ENCODE peak calls at places on chromosomes 7 and 10, in four cellular contexts. A is B cell, N is osteocyte, W is mucosa of descending colon. F is an unnamed sample.

GRCh38 chr7:1169409-1170368 is 9.7 kb upstream of the ZFAND2A start:
- DNase-seq in A (peak; percentile 79), N (no peak), W (no peak), F (peak; percentile 56)

GRCh38 chr10:69057261-69057950 is 30.5 kb upstream of the SRGN start:
- DNase-seq in A (no peak), N (no peak), W (peak; percentile 72), F (no peak)

GRCh38 chr10:114504769-114505579 is 100.7 kb upstream of the AFAP1L2 start:
- DNase-seq in A (no peak), N (no peak), W (no peak), F (peak; percentile 95)

GRCh38 chr10:51389415-51390342 is 309.7 kb downstream of the CSTF2T start:
- DNase-seq in A (no peak), N (no peak), W (peak; percentile 51), F (peak; percentile 91)

GRCh38 chr10:3805791-3806381 is 20.9 kb upstream of the KLF6 start:
- DNase-seq in A (peak; percentile 77), N (no peak), W (no peak), F (peak; percentile 99)

GRCh38 chr10:69470463-69471163 is 19.3 kb downstream of the TSPAN15 start:
- DNase-seq in A (no peak), N (no peak), W (no peak), F (no peak)

GRCh38 chr10:102744374-102745051 is 765 bp downstream of the WBP1L start:
- DNase-seq in A (no peak), N (no peak), W (no peak), F (peak; percentile 32)

GRCh38 chr10:106540606-106541005 is 623.9 kb downstream of the SORCS1 start:
- DNase-seq in A (no peak), N (no peak), W (no peak), F (peak; percentile 52)

GRCh38 chr10:78626471-78626870 is 442.3 kb upstream of the ZMIZ1 start:
- DNase-seq in A (no peak), N (no peak), W (no peak), F (no peak)

GRCh38 chr10:73803680-73804286 is 7.6 kb downstream of the NDST2 start:
- DNase-seq in A (no peak), N (no peak), W (peak; percentile 3), F (no peak)

GRCh38 chr10:11610151-11610854 is 1.1 kb downstream of the USP6NL start:
- DNase-seq in A (no peak), N (no peak), W (no peak), F (no peak)

GRCh38 chr10:113475381-113475807 is 77.5 kb upstream of the HABP2 start:
- DNase-seq in A (no peak), N (peak; percentile 8), W (no peak), F (no peak)

GRCh38 chr10:6202684-6203330 is at the start of gene PFKFB3:
- DNase-seq in A (peak; percentile 96), N (peak; percentile 99), W (peak; percentile 95), F (peak; percentile 95)

GRCh38 chr10:112738586-112739218 is 211.3 kb upstream of the TCF7L2 start:
- DNase-seq in A (no peak), N (no peak), W (no peak), F (no peak)

GRCh38 chr7:12620371-12620770 is 49.9 kb downstream of the SCIN start:
- DNase-seq in A (no peak), N (no peak), W (no peak), F (peak; percentile 6)

GRCh38 chr10:99711129-99711719 is 20.7 kb downstream of the COX15 start:
- DNase-seq in A (no peak), N (no peak), W (no peak), F (peak; percentile 76)

GRCh38 chr10:127227663-127228062 is 31.3 kb upstream of the INSYN2A start:
- DNase-seq in A (no peak), N (no peak), W (no peak), F (no peak)

GRCh38 chr10:8873310-8873709 is 818.8 kb downstream of the GATA3 start:
- DNase-seq in A (no peak), N (no peak), W (no peak), F (no peak)

GRCh38 chr10:9579110-9579705 is 1438.5 kb upstream of the CELF2 start:
- DNase-seq in A (no peak), N (no peak), W (no peak), F (peak; percentile 9)

GRCh38 chr10:77638766-77639101 is 1.1 kb upstream of the KCNMA1 start:
- DNase-seq in A (no peak), N (no peak), W (no peak), F (no peak)

GRCh38 chr7:117296066-117296465 is 26.8 kb downstream of the WNT2 start:
- DNase-seq in A (no peak), N (no peak), W (no peak), F (no peak)

GRCh38 chr7:143239822-143240221 is 18.0 kb downstream of the TAS2R40 start:
- DNase-seq in A (no peak), N (no peak), W (no peak), F (peak; percentile 31)

GRCh38 chr10:127408733-127409132 is 140.4 kb upstream of the NPS start:
- DNase-seq in A (no peak), N (no peak), W (no peak), F (no peak)

GRCh38 chr10:119337796-119338432 is 130.5 kb downstream of the GRK5 start:
- DNase-seq in A (no peak), N (no peak), W (no peak), F (peak; percentile 72)

GRCh38 chr10:133608855-133609254 is 17.7 kb downstream of the FRG2B start:
- DNase-seq in A (no peak), N (no peak), W (no peak), F (peak; percentile 31)

GRCh38 chr7:138662066-138663061 is 38.8 kb downstream of the SVOPL start:
- DNase-seq in A (no peak), N (no peak), W (no peak), F (no peak)

GRCh38 chr7:83201355-83201754 is 38.7 kb upstream of the PCLO start:
- DNase-seq in A (no peak), N (no peak), W (no peak), F (no peak)

GRCh38 chr7:42025635-42026375 is 211.2 kb downstream of the GLI3 start:
- DNase-seq in A (no peak), N (no peak), W (no peak), F (no peak)

GRCh38 chr7:483656-484364 is 35.8 kb downstream of the PDGFA start:
- DNase-seq in A (no peak), N (no peak), W (no peak), F (no peak)

GRCh38 chr10:86681722-86682386 is 13.5 kb downstream of the LDB3 start:
- DNase-seq in A (no peak), N (no peak), W (no peak), F (no peak)

GRCh38 chr10:86685893-86686632 is 17.8 kb downstream of the LDB3 start:
- DNase-seq in A (no peak), N (no peak), W (no peak), F (no peak)

GRCh38 chr10:86685416-86685815 is 17.1 kb downstream of the LDB3 start:
- DNase-seq in A (no peak), N (no peak), W (no peak), F (no peak)

GRCh38 chr10:86682675-86683074 is 14.4 kb downstream of the LDB3 start:
- DNase-seq in A (no peak), N (no peak), W (no peak), F (no peak)

GRCh38 chr10:86684305-86684704 is 16.0 kb downstream of the LDB3 start:
- DNase-seq in A (no peak), N (no peak), W (no peak), F (no peak)
- TF ChIP-seq CTCF in A (no peak), N (peak; percentile 62), W (no peak), F (peak; percentile 41)

GRCh38 chr7:141071260-141071854 is 2.5 kb upstream of the TMEM178B start:
- DNase-seq in A (no peak), N (no peak), W (no peak), F (peak; percentile 22)
- TF ChIP-seq CTCF in A (no peak), N (no peak), W (no peak), F (no peak)

DNA sequence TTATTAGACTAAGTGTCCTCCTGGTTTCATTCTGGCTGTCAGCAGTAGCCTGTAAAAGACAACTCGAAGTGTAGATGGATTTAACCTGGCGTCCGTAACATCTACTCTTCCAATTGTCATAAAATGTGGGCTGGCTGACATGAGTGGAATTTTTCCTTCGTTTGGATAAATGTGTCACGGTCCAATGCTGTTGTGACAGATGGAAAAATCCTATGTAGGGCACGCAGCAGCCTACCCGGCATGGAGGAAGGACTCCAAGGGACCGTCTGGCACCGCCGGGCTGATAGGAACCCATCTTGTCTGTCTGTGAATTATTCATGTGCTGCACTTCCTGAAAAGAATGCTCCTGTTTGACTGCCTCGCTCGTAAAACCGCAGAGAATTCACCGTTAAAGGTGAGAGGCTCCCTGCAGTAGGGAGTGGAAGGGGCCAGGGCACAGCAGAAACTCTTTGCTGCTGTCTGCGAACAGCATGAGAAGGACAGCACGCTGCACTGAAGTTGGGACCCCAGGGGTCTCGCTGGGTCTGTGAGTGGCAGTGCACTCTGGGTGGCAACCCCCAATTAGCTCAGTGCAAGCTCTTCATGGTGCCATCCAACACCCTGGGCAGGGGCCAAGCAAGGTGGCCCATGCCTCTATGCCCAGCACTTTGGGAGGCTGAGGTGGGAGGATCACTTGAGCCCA is 1.6 kb upstream of the ORAI2 start:
- DNase-seq in A (peak; percentile 81), N (no peak), W (peak; percentile 69), F (no peak)
- TF ChIP-seq CTCF in A (no peak), N (no peak), W (no peak), F (no peak)

GRCh38 chr7:33191326-33191725 is 62.0 kb downstream of the BBS9 start:
- DNase-seq in A (no peak), N (no peak), W (no peak), F (no peak)
- TF ChIP-seq CTCF in A (no peak), N (no peak), W (no peak), F (no peak)

GRCh38 chr10:61452655-61453641 is at the start of gene TMEM26:
- DNase-seq in A (no peak), N (peak; percentile 85), W (peak; percentile 60), F (no peak)

GRCh38 chr10:61454541-61454940 is 1.4 kb upstream of the TMEM26 start:
- DNase-seq in A (no peak), N (no peak), W (no peak), F (no peak)

GRCh38 chr10:61451357-61451756 is 1.8 kb downstream of the TMEM26 start:
- DNase-seq in A (no peak), N (no peak), W (no peak), F (no peak)

GRCh38 chr10:61456095-61456789 is 3.1 kb upstream of the TMEM26 start:
- DNase-seq in A (no peak), N (no peak), W (no peak), F (no peak)

GRCh38 chr10:61452229-61452651 is 941 bp downstream of the TMEM26 start:
- DNase-seq in A (no peak), N (no peak), W (no peak), F (no peak)
- TF ChIP-seq CTCF in A (no peak), N (no peak), W (no peak), F (no peak)

GRCh38 chr10:124624875-124625274 is 119.3 kb downstream of the FAM53B start:
- DNase-seq in A (no peak), N (no peak), W (no peak), F (no peak)
- TF ChIP-seq CTCF in A (no peak), N (no peak), W (no peak), F (no peak)

GRCh38 chr7:157359581-157359980 is 22.8 kb downstream of the DNAJB6 start:
- DNase-seq in A (no peak), N (no peak), W (no peak), F (no peak)
- TF ChIP-seq CTCF in A (no peak), N (no peak), W (no peak), F (no peak)